ENCODE peak calls at places on chromosomes 7 and 10, in seven cellular contexts. B is NCI-H2171, E is left ventricle myocardium superior, L is psoas muscle, X is GM23338, H is AG08395, D is AG20443. T is an unnamed sample.

GRCh38 chr10:93030409-93030808 is 30.2 kb upstream of the CYP26C1 start:
- DNase-seq in E (no peak), D (peak; percentile 76), L (no peak), H (peak; percentile 82), B (no peak), X (peak; percentile 40), T (no peak)

GRCh38 chr10:21929070-21929469 is 74.5 kb downstream of the DNAJC1 start:
- DNase-seq in L (no peak), B (no peak), E (no peak), H (no peak), D (no peak), X (no peak), T (no peak)

GRCh38 chr10:82660983-82661382 is 786.0 kb downstream of the NRG3 start:
- DNase-seq in L (no peak), E (no peak), B (no peak), H (no peak), X (no peak), D (no peak), T (no peak)

GRCh38 chr10:7491949-7492659 is 81.3 kb upstream of the SFMBT2 start:
- DNase-seq in L (no peak), B (no peak), X (no peak), E (no peak), D (no peak), H (no peak), T (no peak)

GRCh38 chr7:128830231-128831177 is at the start of gene FLNC:
- DNase-seq in B (no peak), X (peak; percentile 71), L (peak; percentile 91), D (peak; percentile 92), H (peak; percentile 79), E (peak; percentile 80), T (peak; percentile 77)

GRCh38 chr7:54802841-54803240 is 43.8 kb upstream of the SEC61G start:
- DNase-seq in X (no peak), B (no peak), L (no peak), H (no peak), E (no peak), D (peak; percentile 14), T (no peak)

GRCh38 chr7:31633894-31634494 is 53.0 kb upstream of the PPP1R17 start:
- DNase-seq in H (peak; percentile 62), E (no peak), L (no peak), B (peak; percentile 59), X (peak; percentile 86), D (peak; percentile 67), T (no peak)

GRCh38 chr7:111083423-111083822 is 7.5 kb upstream of the LRRN3 start:
- DNase-seq in B (no peak), L (no peak), D (peak; percentile 44), E (no peak), X (no peak), H (peak; percentile 31), T (no peak)

GRCh38 chr10:78664929-78665525 is 403.7 kb upstream of the ZMIZ1 start:
- DNase-seq in D (no peak), L (no peak), X (peak; percentile 56), E (no peak), H (no peak), B (no peak), T (no peak)

GRCh38 chr10:48772059-48772458 is 87.4 kb downstream of the WDFY4 start:
- DNase-seq in E (no peak), B (no peak), H (no peak), X (no peak), L (no peak), D (no peak), T (no peak)

GRCh38 chr7:114765331-114766125 is 156.4 kb upstream of the MDFIC start:
- DNase-seq in D (no peak), X (no peak), H (no peak), B (no peak), L (no peak), E (no peak), T (no peak)

GRCh38 chr10:96512997-96513685 is 585 bp downstream of the TLL2 start:
- DNase-seq in D (peak; percentile 59), L (no peak), E (peak; percentile 58), X (peak; percentile 64), H (peak; percentile 22), B (no peak), T (peak; percentile 44)

GRCh38 chr10:28367865-28368541 is 65.1 kb upstream of the MPP7 start:
- DNase-seq in H (no peak), L (no peak), X (no peak), B (no peak), E (peak; percentile 30), D (no peak), T (peak; percentile 51)

GRCh38 chr7:76257973-76258372 is 44.5 kb upstream of the HSPB1 start:
- DNase-seq in L (no peak), D (no peak), B (no peak), E (no peak), X (no peak), H (no peak), T (no peak)

GRCh38 chr10:124734311-124735166 is 9.6 kb downstream of the FAM53B start:
- DNase-seq in B (no peak), X (no peak), L (peak; percentile 53), E (no peak), D (no peak), H (no peak), T (no peak)

GRCh38 chr10:1526427-1527055 is 210.8 kb downstream of the ADARB2 start:
- DNase-seq in H (no peak), E (no peak), X (no peak), D (no peak), B (no peak), L (peak; percentile 17), T (no peak)

GRCh38 chr7:50696810-50697582 is 85.7 kb downstream of the GRB10 start:
- DNase-seq in D (no peak), L (no peak), E (no peak), B (no peak), X (peak; percentile 54), H (no peak), T (no peak)

GRCh38 chr7:91263359-91264082 is 712 bp upstream of the FZD1 start:
- DNase-seq in H (peak; percentile 27), E (peak; percentile 62), D (peak; percentile 42), B (peak; percentile 76), X (peak; percentile 62), L (peak; percentile 62), T (peak; percentile 63)

GRCh38 chr7:135661311-135662122 is 797 bp upstream of the STMP1 start:
- DNase-seq in D (no peak), X (no peak), B (no peak), L (no peak), H (no peak), E (no peak), T (no peak)

GRCh38 chr10:6030940-6031339 is 31.2 kb downstream of the IL2RA start:
- DNase-seq in B (no peak), H (no peak), E (no peak), L (no peak), D (no peak), X (no peak), T (no peak)

GRCh38 chr10:10824611-10825148 is 193.0 kb upstream of the CELF2 start:
- DNase-seq in X (no peak), D (peak; percentile 61), H (peak; percentile 48), B (no peak), L (peak; percentile 51), E (peak; percentile 60), T (peak; percentile 63)

GRCh38 chr10:111233439-111233838 is 156.6 kb downstream of the ADRA2A start:
- DNase-seq in H (no peak), L (no peak), B (no peak), E (no peak), X (peak; percentile 5), D (peak; percentile 30), T (no peak)

GRCh38 chr7:132828502-132828901 is 252.2 kb upstream of the PLXNA4 start:
- DNase-seq in L (no peak), D (no peak), E (no peak), X (no peak), H (no peak), B (no peak), T (no peak)

GRCh38 chr7:31443457-31443856 is 70.4 kb upstream of the ITPRID1 start:
- DNase-seq in E (no peak), H (peak; percentile 62), X (peak; percentile 90), D (peak; percentile 64), L (no peak), B (peak; percentile 40), T (no peak)

GRCh38 chr10:34291466-34292177 is 523.5 kb downstream of the PARD3 start:
- DNase-seq in D (no peak), B (no peak), X (no peak), E (no peak), L (no peak), H (no peak), T (no peak)

GRCh38 chr7:137820677-137821420 is 25.9 kb downstream of the DGKI start:
- DNase-seq in X (peak; percentile 53), B (peak; percentile 49), D (peak; percentile 86), L (peak; percentile 69), E (peak; percentile 81), H (peak; percentile 70), T (peak; percentile 86)

GRCh38 chr7:33921216-33921938 is 16.0 kb downstream of the BMPER start:
- DNase-seq in D (peak; percentile 31), E (peak; percentile 70), L (peak; percentile 85), B (no peak), H (peak; percentile 78), X (no peak), T (peak; percentile 73)

GRCh38 chr7:66442385-66442784 is 186.3 kb upstream of the KCTD7 start:
- DNase-seq in X (no peak), E (no peak), B (no peak), L (no peak), D (no peak), H (no peak), T (no peak)

GRCh38 chr10:101120884-101121660 is 10.0 kb upstream of the TLX1 start:
- DNase-seq in E (no peak), B (no peak), D (no peak), X (no peak), H (no peak), L (peak; percentile 41), T (no peak)

GRCh38 chr7:82678259-82678658 is 234.7 kb upstream of the CACNA2D1 start:
- DNase-seq in E (no peak), L (no peak), H (no peak), B (no peak), D (no peak), X (no peak), T (no peak)

GRCh38 chr10:104128214-104128613 is 6.2 kb downstream of the SFR1 start:
- DNase-seq in D (no peak), H (no peak), E (no peak), B (no peak), L (no peak), X (no peak), T (no peak)

GRCh38 chr7:25308246-25308645 is 80.0 kb upstream of the NPVF start:
- DNase-seq in B (no peak), X (no peak), E (no peak), D (no peak), H (no peak), L (no peak), T (no peak)

GRCh38 chr10:73628405-73628804 is 12.9 kb downstream of the MYOZ1 start:
- DNase-seq in H (no peak), D (no peak), B (no peak), X (no peak), E (no peak), L (no peak), T (no peak)

GRCh38 chr7:116616555-116617059 is 55.4 kb upstream of the MET start:
- DNase-seq in X (peak; percentile 59), D (no peak), E (no peak), L (no peak), H (peak; percentile 14), B (no peak), T (no peak)

GRCh38 chr7:98174334-98175259 is 36.6 kb upstream of the BHLHA15 start:
- DNase-seq in H (no peak), B (no peak), X (no peak), D (no peak), L (peak; percentile 96), E (peak; percentile 79), T (peak; percentile 79)

GRCh38 chr10:32955299-32955772 is 2.7 kb downstream of the ITGB1 start:
- DNase-seq in X (no peak), H (no peak), B (no peak), L (no peak), E (no peak), D (no peak), T (no peak)

GRCh38 chr7:7438851-7439250 is 96.8 kb downstream of the COL28A1 start:
- DNase-seq in X (no peak), E (no peak), D (peak; percentile 88), B (no peak), H (peak; percentile 92), L (no peak), T (no peak)

GRCh38 chr7:68610751-68611150 is 987.5 kb upstream of the AUTS2 start:
- DNase-seq in B (no peak), E (no peak), X (no peak), L (no peak), D (no peak), H (no peak), T (no peak)